ENCODE peak calls at places on chromosomes 12 and 14, in seven cellular contexts. One of them, this sample, is unnamed.

GRCh38 chr12:108583971-108584370 is 13.9 kb downstream of the TMEM119 start:
- DNase-seq in GM19239: no peak
- DNase-seq in left cardiac atrium: no peak
- DNase-seq in CD4-positive, alpha-beta T cell: no peak
- DNase-seq in kidney glomerular epithelial cell: no peak
- DNase-seq in HEK293T: no peak
- DNase-seq in ovary: no peak
- DNase-seq in this sample: no peak

GRCh38 chr14:22099942-22100763 is 426.5 kb upstream of the OR4E1 start:
- DNase-seq in GM19239: peak
- DNase-seq in left cardiac atrium: peak
- DNase-seq in CD4-positive, alpha-beta T cell: peak
- DNase-seq in kidney glomerular epithelial cell: peak
- DNase-seq in HEK293T: peak
- DNase-seq in ovary: peak
- DNase-seq in this sample: no peak

GRCh38 chr12:3453947-3454675 is 36.9 kb upstream of the PRMT8 start:
- DNase-seq in GM19239: no peak
- DNase-seq in left cardiac atrium: no peak
- DNase-seq in CD4-positive, alpha-beta T cell: no peak
- DNase-seq in kidney glomerular epithelial cell: peak
- DNase-seq in HEK293T: no peak
- DNase-seq in ovary: no peak
- DNase-seq in this sample: no peak

GRCh38 chr14:87994974-87995373 is 2.0 kb upstream of the GALC start:
- DNase-seq in GM19239: no peak
- DNase-seq in left cardiac atrium: no peak
- DNase-seq in CD4-positive, alpha-beta T cell: no peak
- DNase-seq in kidney glomerular epithelial cell: no peak
- DNase-seq in HEK293T: no peak
- DNase-seq in ovary: no peak
- DNase-seq in this sample: no peak

GRCh38 chr12:151579-151978 is 62.4 kb downstream of the SLC6A12 start:
- DNase-seq in GM19239: no peak
- DNase-seq in left cardiac atrium: no peak
- DNase-seq in CD4-positive, alpha-beta T cell: no peak
- DNase-seq in kidney glomerular epithelial cell: no peak
- DNase-seq in HEK293T: no peak
- DNase-seq in ovary: no peak
- DNase-seq in this sample: no peak

GRCh38 chr14:32370720-32371119 is 41.6 kb downstream of the AKAP6 start:
- DNase-seq in GM19239: no peak
- DNase-seq in left cardiac atrium: no peak
- DNase-seq in CD4-positive, alpha-beta T cell: no peak
- DNase-seq in kidney glomerular epithelial cell: peak
- DNase-seq in HEK293T: no peak
- DNase-seq in ovary: no peak
- DNase-seq in this sample: no peak

GRCh38 chr12:132773077-132774020 is 11.7 kb upstream of the ANKLE2 start:
- DNase-seq in GM19239: no peak
- DNase-seq in left cardiac atrium: no peak
- DNase-seq in CD4-positive, alpha-beta T cell: no peak
- DNase-seq in kidney glomerular epithelial cell: no peak
- DNase-seq in HEK293T: no peak
- DNase-seq in ovary: no peak
- DNase-seq in this sample: no peak

GRCh38 chr12:7872565-7873304 is at the start of gene SLC2A14:
- DNase-seq in GM19239: no peak
- DNase-seq in left cardiac atrium: no peak
- DNase-seq in CD4-positive, alpha-beta T cell: no peak
- DNase-seq in kidney glomerular epithelial cell: no peak
- DNase-seq in HEK293T: no peak
- DNase-seq in ovary: no peak
- DNase-seq in this sample: no peak

GRCh38 chr12:13164859-13165577 is 31.5 kb upstream of the EMP1 start:
- DNase-seq in GM19239: no peak
- DNase-seq in left cardiac atrium: no peak
- DNase-seq in CD4-positive, alpha-beta T cell: no peak
- DNase-seq in kidney glomerular epithelial cell: no peak
- DNase-seq in HEK293T: no peak
- DNase-seq in ovary: no peak
- DNase-seq in this sample: no peak

GRCh38 chr12:9022592-9022991 is 33.2 kb downstream of the KLRG1 start:
- DNase-seq in GM19239: no peak
- DNase-seq in left cardiac atrium: no peak
- DNase-seq in CD4-positive, alpha-beta T cell: no peak
- DNase-seq in kidney glomerular epithelial cell: no peak
- DNase-seq in HEK293T: no peak
- DNase-seq in ovary: no peak
- DNase-seq in this sample: no peak

GRCh38 chr14:28754209-28754985 is 12.2 kb upstream of the FOXG1 start:
- DNase-seq in GM19239: no peak
- DNase-seq in left cardiac atrium: no peak
- DNase-seq in CD4-positive, alpha-beta T cell: no peak
- DNase-seq in kidney glomerular epithelial cell: peak
- DNase-seq in HEK293T: peak
- DNase-seq in ovary: no peak
- DNase-seq in this sample: no peak

GRCh38 chr12:92551853-92552397 is 150.9 kb upstream of the PLEKHG7 start:
- DNase-seq in GM19239: peak
- DNase-seq in left cardiac atrium: no peak
- DNase-seq in CD4-positive, alpha-beta T cell: no peak
- DNase-seq in kidney glomerular epithelial cell: peak
- DNase-seq in HEK293T: no peak
- DNase-seq in ovary: no peak
- DNase-seq in this sample: peak

GRCh38 chr14:42140831-42141279 is 534.2 kb downstream of the LRFN5 start:
- DNase-seq in GM19239: no peak
- DNase-seq in left cardiac atrium: no peak
- DNase-seq in CD4-positive, alpha-beta T cell: no peak
- DNase-seq in kidney glomerular epithelial cell: peak
- DNase-seq in HEK293T: no peak
- DNase-seq in ovary: no peak
- DNase-seq in this sample: no peak

GRCh38 chr14:32985881-32986280 is 47.2 kb downstream of the NPAS3 start:
- DNase-seq in GM19239: no peak
- DNase-seq in left cardiac atrium: peak
- DNase-seq in CD4-positive, alpha-beta T cell: no peak
- DNase-seq in kidney glomerular epithelial cell: no peak
- DNase-seq in HEK293T: no peak
- DNase-seq in ovary: no peak
- DNase-seq in this sample: no peak

GRCh38 chr12:7059780-7060179 is 738 bp upstream of the C1S start:
- DNase-seq in GM19239: no peak
- DNase-seq in left cardiac atrium: no peak
- DNase-seq in CD4-positive, alpha-beta T cell: no peak
- DNase-seq in kidney glomerular epithelial cell: no peak
- DNase-seq in HEK293T: no peak
- DNase-seq in ovary: no peak
- DNase-seq in this sample: no peak

GRCh38 chr12:92469837-92470236 is 233.0 kb upstream of the PLEKHG7 start:
- DNase-seq in GM19239: no peak
- DNase-seq in left cardiac atrium: peak
- DNase-seq in CD4-positive, alpha-beta T cell: no peak
- DNase-seq in kidney glomerular epithelial cell: no peak
- DNase-seq in HEK293T: no peak
- DNase-seq in ovary: peak
- DNase-seq in this sample: no peak

GRCh38 chr14:104110491-104111209 is 25.1 kb downstream of the ASPG start:
- DNase-seq in GM19239: no peak
- DNase-seq in left cardiac atrium: peak
- DNase-seq in CD4-positive, alpha-beta T cell: no peak
- DNase-seq in kidney glomerular epithelial cell: no peak
- DNase-seq in HEK293T: no peak
- DNase-seq in ovary: no peak
- DNase-seq in this sample: no peak

GRCh38 chr14:50678163-50678562 is 10.1 kb upstream of the SAV1 start:
- DNase-seq in GM19239: no peak
- DNase-seq in left cardiac atrium: no peak
- DNase-seq in CD4-positive, alpha-beta T cell: no peak
- DNase-seq in kidney glomerular epithelial cell: no peak
- DNase-seq in HEK293T: no peak
- DNase-seq in ovary: no peak
- DNase-seq in this sample: no peak

GRCh38 chr14:96683575-96684289 is 113.5 kb upstream of the VRK1 start:
- DNase-seq in GM19239: no peak
- DNase-seq in left cardiac atrium: no peak
- DNase-seq in CD4-positive, alpha-beta T cell: no peak
- DNase-seq in kidney glomerular epithelial cell: no peak
- DNase-seq in HEK293T: no peak
- DNase-seq in ovary: no peak
- DNase-seq in this sample: no peak

GRCh38 chr12:50579757-50580267 is 75.0 kb downstream of the DIP2B start:
- DNase-seq in GM19239: peak
- DNase-seq in left cardiac atrium: no peak
- DNase-seq in CD4-positive, alpha-beta T cell: no peak
- DNase-seq in kidney glomerular epithelial cell: no peak
- DNase-seq in HEK293T: no peak
- DNase-seq in ovary: no peak
- DNase-seq in this sample: peak

This sample was measured in GM12892.